ENCODE peak calls at places on chromosome 5, in five cellular contexts. One of them, this sample, is unnamed.

GRCh38 chr5:97844797-97845196 is 661.8 kb upstream of the RIOK2 start:
- DNase-seq in right cardiac atrium: no peak
- DNase-seq in NCI-H1092: no peak
- DNase-seq in GM23338: peak
- DNase-seq in DMS53: peak
- DNase-seq in this sample: no peak

GRCh38 chr5:60161340-60161934 is 267.9 kb upstream of the PDE4D start:
- DNase-seq in right cardiac atrium: no peak
- DNase-seq in GM23338: peak
- DNase-seq in NCI-H1092: peak
- DNase-seq in DMS53: peak
- DNase-seq in this sample: peak

GRCh38 chr5:125863579-125863978 is 559.6 kb upstream of the GRAMD2B start:
- DNase-seq in right cardiac atrium: no peak
- DNase-seq in GM23338: no peak
- DNase-seq in NCI-H1092: no peak
- DNase-seq in DMS53: no peak
- DNase-seq in this sample: no peak

GRCh38 chr5:174094857-174095606 is 49.5 kb downstream of the NSG2 start:
- DNase-seq in GM23338: no peak
- DNase-seq in DMS53: no peak
- DNase-seq in NCI-H1092: no peak
- DNase-seq in right cardiac atrium: no peak
- DNase-seq in this sample: no peak

GRCh38 chr5:9716838-9717281 is 86.7 kb upstream of the TAS2R1 start:
- DNase-seq in GM23338: no peak
- DNase-seq in NCI-H1092: no peak
- DNase-seq in DMS53: no peak
- DNase-seq in right cardiac atrium: no peak
- DNase-seq in this sample: no peak

GRCh38 chr5:133707629-133708028 is 95.3 kb upstream of the FSTL4 start:
- DNase-seq in right cardiac atrium: no peak
- DNase-seq in DMS53: no peak
- DNase-seq in GM23338: no peak
- DNase-seq in NCI-H1092: no peak
- DNase-seq in this sample: no peak

GRCh38 chr5:78912085-78912771 is 72.9 kb downstream of the ARSB start:
- DNase-seq in DMS53: peak
- DNase-seq in GM23338: no peak
- DNase-seq in NCI-H1092: peak
- DNase-seq in right cardiac atrium: no peak
- DNase-seq in this sample: no peak

GRCh38 chr5:141747152-141747640 is 65.2 kb upstream of the ARAP3 start:
- DNase-seq in GM23338: peak
- DNase-seq in right cardiac atrium: peak
- DNase-seq in NCI-H1092: peak
- DNase-seq in DMS53: peak
- DNase-seq in this sample: peak

GRCh38 chr5:157574456-157575095 is 999 bp downstream of the ADAM19 start:
- DNase-seq in NCI-H1092: no peak
- DNase-seq in DMS53: no peak
- DNase-seq in GM23338: peak
- DNase-seq in right cardiac atrium: peak
- DNase-seq in this sample: no peak

GRCh38 chr5:10485142-10485795 is 43.6 kb downstream of the ROPN1L start:
- DNase-seq in DMS53: no peak
- DNase-seq in GM23338: peak
- DNase-seq in NCI-H1092: no peak
- DNase-seq in right cardiac atrium: peak
- DNase-seq in this sample: no peak

GRCh38 chr5:143714629-143715028 is 97.3 kb upstream of the HMHB1 start:
- DNase-seq in right cardiac atrium: no peak
- DNase-seq in GM23338: no peak
- DNase-seq in DMS53: peak
- DNase-seq in NCI-H1092: no peak
- DNase-seq in this sample: no peak

This sample was measured in HT-29.